ENCODE peak calls at places on chromosomes 12 and 14, in ten cellular contexts. I, K, U, G, O, H, Q, M, Z and X are unnamed samples.

GRCh38 chr14:99982449-99983250 is 82.6 kb upstream of the EVL start:
- DNase-seq in O (peak), Q (peak), U (peak), K (peak), H (no peak), G (peak), M (peak), I (peak), Z (no peak), X (no peak)

GRCh38 chr14:32932921-32933622 is 5.6 kb upstream of the NPAS3 start:
- DNase-seq in O (no peak), I (peak), Q (no peak), Z (peak), G (no peak), H (no peak), U (no peak), M (peak), K (no peak), X (no peak)

GRCh38 chr12:2302711-2303255 is 250.0 kb downstream of the CACNA1C start:
- DNase-seq in H (no peak), I (no peak), K (no peak), M (no peak), U (no peak), O (no peak), Q (no peak), Z (no peak), G (no peak), X (no peak)

GRCh38 chr12:109910969-109911348 is 10.9 kb downstream of the TCHP start:
- DNase-seq in K (peak), H (no peak), U (no peak), O (no peak), Z (no peak), I (no peak), G (peak), M (no peak), Q (peak), X (no peak)

GRCh38 chr12:84642201-84642600 is 270.4 kb downstream of the SLC6A15 start:
- DNase-seq in Q (no peak), I (no peak), K (no peak), M (no peak), Z (no peak), O (no peak), H (no peak), U (no peak), G (no peak), X (no peak)

GRCh38 chr14:51495319-51495718 is 156.4 kb upstream of the FRMD6 start:
- DNase-seq in Q (no peak), K (no peak), H (no peak), G (no peak), U (no peak), O (no peak), Z (no peak), I (no peak), M (no peak), X (no peak)

GRCh38 chr12:104805186-104805585 is 152.9 kb downstream of the SLC41A2 start:
- DNase-seq in M (no peak), Q (peak), Z (no peak), G (peak), I (no peak), O (no peak), H (peak), K (peak), U (no peak), X (no peak)

GRCh38 chr12:3041558-3042164 is 35.5 kb upstream of the TSPAN9 start:
- DNase-seq in U (peak), O (no peak), Z (peak), K (peak), G (peak), Q (peak), H (peak), M (peak), I (peak), X (peak)

GRCh38 chr14:66444271-66444987 is 41.7 kb upstream of the CCDC196 start:
- DNase-seq in Z (no peak), H (no peak), K (peak), U (no peak), G (no peak), Q (no peak), O (no peak), I (peak), M (no peak), X (no peak)